ENCODE peak calls at places on chromosome 17, in ten cellular contexts. F is SJSA1, M is thoracic aorta, Y is neuronal stem cell, G is right cardiac atrium, Q is esophagus muscularis mucosa, T is hepatocyte, V is transverse colon, U is sigmoid colon, E is cardiac muscle cell. J is an unnamed sample.

GRCh38 chr17:51120357-51120738 is 320 bp downstream of the SPAG9 start:
- DNase-seq in F (peak; percentile 73), M (no peak), Y (no peak), G (no peak), Q (no peak), T (no peak), V (peak; percentile 60), U (peak; percentile 81), E (peak; percentile 68), J (no peak)

GRCh38 chr17:58144801-58145200 is 3.4 kb upstream of the OR4D1 start:
- DNase-seq in F (no peak), M (no peak), Y (no peak), G (no peak), Q (no peak), T (no peak), V (no peak), U (no peak), E (no peak), J (no peak)

GRCh38 chr17:80071116-80071980 is 30.0 kb upstream of the GAA start:
- DNase-seq in F (peak; percentile 67), M (peak; percentile 24), Y (no peak), G (peak; percentile 90), Q (no peak), T (no peak), V (peak; percentile 35), U (peak; percentile 87), E (no peak), J (no peak)

GRCh38 chr17:50593321-50593720 is 32.8 kb downstream of the CACNA1G start:
- DNase-seq in F (no peak), M (no peak), Y (peak; percentile 82), G (peak; percentile 82), Q (no peak), T (peak; percentile 77), V (no peak), U (no peak), E (peak; percentile 98), J (no peak)

GRCh38 chr17:41013606-41014005 is 4.7 kb upstream of the KRTAP3-1 start:
- DNase-seq in F (no peak), M (no peak), Y (no peak), G (no peak), Q (no peak), T (peak; percentile 9), V (no peak), U (no peak), E (no peak), J (no peak)

GRCh38 chr17:27322690-27323508 is 29.0 kb downstream of the WSB1 start:
- DNase-seq in F (no peak), M (no peak), Y (no peak), G (no peak), Q (peak; percentile 50), T (no peak), V (no peak), U (no peak), E (no peak), J (no peak)

GRCh38 chr17:10261098-10261497 is 62.7 kb upstream of the GAS7 start:
- DNase-seq in F (no peak), M (no peak), Y (no peak), G (no peak), Q (no peak), T (no peak), V (no peak), U (no peak), E (no peak), J (no peak)

GRCh38 chr17:75128694-75129505 is 2.6 kb downstream of the NT5C start:
- DNase-seq in F (no peak), M (no peak), Y (no peak), G (no peak), Q (no peak), T (no peak), V (no peak), U (no peak), E (no peak), J (no peak)

GRCh38 chr17:68595496-68595895 is 5.7 kb downstream of the FAM20A start:
- DNase-seq in F (no peak), M (no peak), Y (no peak), G (peak; percentile 59), Q (peak; percentile 83), T (no peak), V (no peak), U (no peak), E (no peak), J (no peak)

GRCh38 chr17:82675476-82676245 is 22.8 kb downstream of the RAB40B start:
- DNase-seq in F (no peak), M (no peak), Y (no peak), G (no peak), Q (no peak), T (no peak), V (no peak), U (no peak), E (no peak), J (no peak)

GRCh38 chr17:76071497-76072148 is 694 bp downstream of the SRP68 start:
- DNase-seq in F (no peak), M (no peak), Y (no peak), G (no peak), Q (no peak), T (no peak), V (no peak), U (no peak), E (no peak), J (no peak)

GRCh38 chr17:39073916-39074315 is 77.5 kb downstream of the PLXDC1 start:
- DNase-seq in F (no peak), M (no peak), Y (no peak), G (no peak), Q (no peak), T (no peak), V (no peak), U (no peak), E (no peak), J (no peak)

GRCh38 chr17:41885733-41886132 is 20.5 kb upstream of the KLHL11 start:
- DNase-seq in F (no peak), M (no peak), Y (peak; percentile 66), G (no peak), Q (no peak), T (no peak), V (no peak), U (no peak), E (peak; percentile 23), J (no peak)

GRCh38 chr17:16037636-16038035 is 38.0 kb downstream of the TTC19 start:
- DNase-seq in F (no peak), M (no peak), Y (no peak), G (no peak), Q (no peak), T (no peak), V (no peak), U (no peak), E (no peak), J (no peak)

GRCh38 chr17:78355701-78356100 is 4.2 kb downstream of the SOCS3 start:
- DNase-seq in F (no peak), M (no peak), Y (no peak), G (no peak), Q (no peak), T (no peak), V (no peak), U (no peak), E (no peak), J (no peak)
- H3K4me3 ChIP-seq in F (no peak overlapping the region), M (no peak overlapping the region), Y (no peak overlapping the region), G (no peak overlapping the region), Q (peak overlapping the region; percentile 94), T (no peak overlapping the region), V (no peak overlapping the region), U (no peak overlapping the region), E (no peak overlapping the region), J (peak overlapping the region; percentile 43)

DNA sequence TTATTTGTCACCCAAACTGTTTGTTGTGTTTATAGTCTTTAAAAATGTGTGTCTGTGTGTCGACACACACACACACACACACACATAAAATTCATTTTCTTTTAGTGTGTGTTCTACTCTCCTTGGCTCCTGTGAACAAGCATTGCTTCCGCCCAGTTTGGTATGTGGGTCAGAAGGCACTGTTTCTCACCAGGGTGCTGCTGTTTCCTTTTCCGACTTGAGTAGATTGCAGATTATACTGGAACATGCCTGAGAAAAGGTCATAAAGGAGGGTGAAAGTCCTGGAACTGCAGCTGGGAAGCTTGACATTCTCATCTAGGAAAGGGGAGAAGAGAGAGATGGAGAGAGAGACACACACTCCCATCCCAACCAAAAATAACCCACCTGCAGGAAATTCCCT is 330.3 kb downstream of the BCAS3 start:
- DNase-seq in F (no peak), M (no peak), Y (no peak), G (no peak), Q (no peak), T (peak; percentile 17), V (peak; percentile 48), U (no peak), E (peak; percentile 14), J (no peak)
- H3K27ac ChIP-seq in F (no peak overlapping the region), M (peak overlapping the region; percentile 34), Y (no peak overlapping the region), G (peak overlapping the region; percentile 12), Q (no peak overlapping the region), T (no peak overlapping the region), V (peak overlapping the region; percentile 27), U (no peak overlapping the region), E (peak overlapping the region; percentile 67), J (no peak overlapping the region)

DNA sequence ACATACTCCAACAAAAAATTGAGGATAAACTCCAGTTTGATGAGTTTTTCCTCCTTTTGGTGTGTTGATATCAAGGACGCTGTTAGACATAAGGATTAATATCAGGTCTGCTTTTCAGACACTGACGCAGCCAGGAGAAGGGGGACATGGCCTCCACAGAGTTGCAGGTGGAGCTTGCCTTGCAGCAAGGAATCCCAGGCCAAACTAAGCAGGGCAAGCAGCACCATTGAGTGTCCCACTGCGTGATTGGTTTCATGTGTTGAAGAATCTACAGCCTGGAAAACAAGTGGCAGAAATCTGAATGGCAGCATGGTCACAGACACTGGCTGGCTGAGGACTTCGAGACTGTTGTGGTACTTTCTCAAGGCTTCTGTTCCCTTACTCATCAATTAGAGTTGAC is 777.6 kb downstream of the KCNJ18 start:
- DNase-seq in F (no peak), M (no peak), Y (no peak), G (no peak), Q (no peak), T (no peak), V (no peak), U (no peak), E (no peak), J (no peak)
- H3K9me3 ChIP-seq in F (no peaks in the 10 kb centered on the region), M (no peaks in the 10 kb centered on the region), Y (peaks cover 25% of the 10 kb centered on the region), G (no peaks in the 10 kb centered on the region), Q (no peaks in the 10 kb centered on the region), T (peaks cover 4% of the 10 kb centered on the region), V (no peaks in the 10 kb centered on the region), U (no peaks in the 10 kb centered on the region), E (no peaks in the 10 kb centered on the region), J (no peaks in the 10 kb centered on the region)

GRCh38 chr17:1783834-1784611 is 22.2 kb downstream of the SERPINF1 start:
- DNase-seq in F (peak; percentile 28), M (peak; percentile 69), Y (no peak), G (peak; percentile 93), Q (peak; percentile 97), T (peak; percentile 77), V (peak; percentile 74), U (peak; percentile 95), E (peak; percentile 57), J (no peak)

GRCh38 chr17:1782171-1782567 is 20.3 kb downstream of the SERPINF1 start:
- DNase-seq in F (no peak), M (no peak), Y (no peak), G (peak; percentile 63), Q (no peak), T (no peak), V (no peak), U (no peak), E (no peak), J (no peak)

GRCh38 chr17:1785925-1786324 is 24.1 kb downstream of the SERPINF1 start:
- DNase-seq in F (no peak), M (no peak), Y (no peak), G (peak; percentile 86), Q (no peak), T (no peak), V (no peak), U (no peak), E (no peak), J (no peak)

GRCh38 chr17:1786708-1787107 is 24.8 kb downstream of the SERPINF1 start:
- DNase-seq in F (no peak), M (no peak), Y (no peak), G (peak; percentile 32), Q (no peak), T (no peak), V (no peak), U (no peak), E (no peak), J (no peak)

GRCh38 chr17:1783271-1783670 is 21.4 kb downstream of the SERPINF1 start:
- DNase-seq in F (no peak), M (no peak), Y (no peak), G (peak; percentile 83), Q (no peak), T (no peak), V (no peak), U (no peak), E (no peak), J (no peak)
- H3K4me3 ChIP-seq in F (no peak overlapping the region), M (peak overlapping the region; percentile 10), Y (no peak overlapping the region), G (no peak overlapping the region), Q (no peak overlapping the region), T (no peak overlapping the region), V (no peak overlapping the region), U (peak overlapping the region; percentile 3), E (no peak overlapping the region), J (no peak overlapping the region)